ENCODE peak calls at places on chromosomes 11 and 22, in five cellular contexts. One of them, this sample, is unnamed.

GRCh38 chr22:28373841-28374240 is 305.8 kb downstream of the TTC28 start:
- DNase-seq in GM23338: no peak
- DNase-seq in neural progenitor cell: no peak
- DNase-seq in HCT116: no peak
- DNase-seq in GM23248: peak
- DNase-seq in this sample: no peak

GRCh38 chr11:62600367-62601113 is 1.1 kb downstream of the MTA2 start:
- DNase-seq in GM23338: peak
- DNase-seq in neural progenitor cell: peak
- DNase-seq in HCT116: no peak
- DNase-seq in GM23248: no peak
- DNase-seq in this sample: no peak

GRCh38 chr11:118715245-118715807 is 35.9 kb upstream of the TREH start:
- DNase-seq in GM23338: no peak
- DNase-seq in neural progenitor cell: no peak
- DNase-seq in HCT116: no peak
- DNase-seq in GM23248: no peak
- DNase-seq in this sample: no peak

GRCh38 chr11:131944709-131945108 is 574.3 kb downstream of the NTM start:
- DNase-seq in GM23338: no peak
- DNase-seq in neural progenitor cell: no peak
- DNase-seq in HCT116: no peak
- DNase-seq in GM23248: peak
- DNase-seq in this sample: no peak

GRCh38 chr11:3816673-3817072 is 8.3 kb downstream of the PGAP2 start:
- DNase-seq in GM23338: no peak
- DNase-seq in neural progenitor cell: no peak
- DNase-seq in HCT116: no peak
- DNase-seq in GM23248: no peak
- DNase-seq in this sample: no peak

GRCh38 chr11:31825453-31826391 is 14.6 kb upstream of the PAX6 start:
- DNase-seq in GM23338: peak
- DNase-seq in neural progenitor cell: peak
- DNase-seq in HCT116: no peak
- DNase-seq in GM23248: no peak
- DNase-seq in this sample: no peak

GRCh38 chr11:72670041-72670440 is 4.2 kb downstream of the PDE2A start:
- DNase-seq in GM23338: peak
- DNase-seq in neural progenitor cell: no peak
- DNase-seq in HCT116: no peak
- DNase-seq in GM23248: no peak
- DNase-seq in this sample: no peak

GRCh38 chr22:28030442-28030841 is 111.4 kb upstream of the PITPNB start:
- DNase-seq in GM23338: no peak
- DNase-seq in neural progenitor cell: no peak
- DNase-seq in HCT116: no peak
- DNase-seq in GM23248: no peak
- DNase-seq in this sample: no peak

GRCh38 chr11:95674669-95675358 is 114.8 kb downstream of the FAM76B start:
- DNase-seq in GM23338: no peak
- DNase-seq in neural progenitor cell: no peak
- DNase-seq in HCT116: no peak
- DNase-seq in GM23248: no peak
- DNase-seq in this sample: no peak

GRCh38 chr11:71199226-71199815 is 53.1 kb downstream of the SHANK2 start:
- DNase-seq in GM23338: no peak
- DNase-seq in neural progenitor cell: no peak
- DNase-seq in HCT116: no peak
- DNase-seq in GM23248: no peak
- DNase-seq in this sample: no peak

GRCh38 chr11:117143390-117143789 is 697 bp upstream of the PAFAH1B2 start:
- DNase-seq in GM23338: peak
- DNase-seq in neural progenitor cell: peak
- DNase-seq in HCT116: no peak
- DNase-seq in GM23248: peak
- DNase-seq in this sample: peak

GRCh38 chr22:26937213-26937612 is 279.8 kb downstream of the MIAT start:
- DNase-seq in GM23338: no peak
- DNase-seq in neural progenitor cell: no peak
- DNase-seq in HCT116: no peak
- DNase-seq in GM23248: no peak
- DNase-seq in this sample: no peak

GRCh38 chr11:16771350-16772140 is 33.1 kb downstream of the C11orf58 start:
- DNase-seq in GM23338: no peak
- DNase-seq in neural progenitor cell: no peak
- DNase-seq in HCT116: no peak
- DNase-seq in GM23248: no peak
- DNase-seq in this sample: no peak

GRCh38 chr11:102014756-102015155 is 32.5 kb upstream of the CFAP300 start:
- DNase-seq in GM23338: no peak
- DNase-seq in neural progenitor cell: no peak
- DNase-seq in HCT116: no peak
- DNase-seq in GM23248: no peak
- DNase-seq in this sample: no peak

GRCh38 chr11:19079643-19080440 is 19.3 kb upstream of the MRGPRX2 start:
- DNase-seq in GM23338: no peak
- DNase-seq in neural progenitor cell: no peak
- DNase-seq in HCT116: peak
- DNase-seq in GM23248: peak
- DNase-seq in this sample: peak

GRCh38 chr22:37157516-37158289 is 8.0 kb upstream of the IL2RB start:
- DNase-seq in GM23338: no peak
- DNase-seq in neural progenitor cell: no peak
- DNase-seq in HCT116: peak
- DNase-seq in GM23248: peak
- DNase-seq in this sample: no peak

GRCh38 chr11:58222730-58223129 is 6.0 kb downstream of the OR10Q1 start:
- DNase-seq in GM23338: no peak
- DNase-seq in neural progenitor cell: no peak
- DNase-seq in HCT116: no peak
- DNase-seq in GM23248: peak
- DNase-seq in this sample: no peak

GRCh38 chr22:49569286-49570031 is 258.2 kb downstream of the BRD1 start:
- DNase-seq in GM23338: no peak
- DNase-seq in neural progenitor cell: no peak
- DNase-seq in HCT116: no peak
- DNase-seq in GM23248: no peak
- DNase-seq in this sample: no peak

GRCh38 chr11:134654161-134654915 is 242.3 kb upstream of the B3GAT1 start:
- DNase-seq in GM23338: no peak
- DNase-seq in neural progenitor cell: no peak
- DNase-seq in HCT116: no peak
- DNase-seq in GM23248: no peak
- DNase-seq in this sample: no peak

GRCh38 chr11:62777389-62777788 is 6.2 kb downstream of the TAF6L start:
- DNase-seq in GM23338: no peak
- DNase-seq in neural progenitor cell: no peak
- DNase-seq in HCT116: no peak
- DNase-seq in GM23248: no peak
- DNase-seq in this sample: no peak

GRCh38 chr11:10302744-10303557 is 1.9 kb upstream of the ADM start:
- DNase-seq in GM23338: peak
- DNase-seq in neural progenitor cell: peak
- DNase-seq in HCT116: no peak
- DNase-seq in GM23248: peak
- DNase-seq in this sample: peak

GRCh38 chr22:44668190-44668885 is 33.7 kb upstream of the PRR5 start:
- DNase-seq in GM23338: peak
- DNase-seq in neural progenitor cell: peak
- DNase-seq in HCT116: no peak
- DNase-seq in GM23248: peak
- DNase-seq in this sample: peak
- TF ChIP-seq EZH2 in GM23338: no peak
- TF ChIP-seq EZH2 in neural progenitor cell: no peak
- TF ChIP-seq EZH2 in HCT116: no peak
- TF ChIP-seq EZH2 in GM23248: no peak
- TF ChIP-seq EZH2 in this sample: no peak

GRCh38 chr11:77547863-77548551 is 41.7 kb upstream of the AQP11 start:
- DNase-seq in GM23338: peak
- DNase-seq in neural progenitor cell: peak
- DNase-seq in HCT116: peak
- DNase-seq in GM23248: peak
- DNase-seq in this sample: peak
- TF ChIP-seq EZH2phosphoT487 in GM23338: no peak
- TF ChIP-seq EZH2phosphoT487 in neural progenitor cell: no peak
- TF ChIP-seq EZH2phosphoT487 in HCT116: no peak
- TF ChIP-seq EZH2phosphoT487 in GM23248: no peak
- TF ChIP-seq EZH2phosphoT487 in this sample: no peak

GRCh38 chr11:2792376-2793250 is 92.8 kb upstream of the KCNQ1OT1 start:
- DNase-seq in GM23338: peak
- DNase-seq in neural progenitor cell: no peak
- DNase-seq in HCT116: no peak
- DNase-seq in GM23248: no peak
- DNase-seq in this sample: no peak

GRCh38 chr11:2790581-2790925 is 90.8 kb upstream of the KCNQ1OT1 start:
- DNase-seq in GM23338: no peak
- DNase-seq in neural progenitor cell: no peak
- DNase-seq in HCT116: no peak
- DNase-seq in GM23248: no peak
- DNase-seq in this sample: no peak

GRCh38 chr11:2791139-2791520 is 91.3 kb upstream of the KCNQ1OT1 start:
- DNase-seq in GM23338: no peak
- DNase-seq in neural progenitor cell: no peak
- DNase-seq in HCT116: no peak
- DNase-seq in GM23248: no peak
- DNase-seq in this sample: no peak

GRCh38 chr11:2789791-2790580 is 90.2 kb upstream of the KCNQ1OT1 start:
- DNase-seq in GM23338: no peak
- DNase-seq in neural progenitor cell: no peak
- DNase-seq in HCT116: no peak
- DNase-seq in GM23248: no peak
- DNase-seq in this sample: no peak

DNA sequence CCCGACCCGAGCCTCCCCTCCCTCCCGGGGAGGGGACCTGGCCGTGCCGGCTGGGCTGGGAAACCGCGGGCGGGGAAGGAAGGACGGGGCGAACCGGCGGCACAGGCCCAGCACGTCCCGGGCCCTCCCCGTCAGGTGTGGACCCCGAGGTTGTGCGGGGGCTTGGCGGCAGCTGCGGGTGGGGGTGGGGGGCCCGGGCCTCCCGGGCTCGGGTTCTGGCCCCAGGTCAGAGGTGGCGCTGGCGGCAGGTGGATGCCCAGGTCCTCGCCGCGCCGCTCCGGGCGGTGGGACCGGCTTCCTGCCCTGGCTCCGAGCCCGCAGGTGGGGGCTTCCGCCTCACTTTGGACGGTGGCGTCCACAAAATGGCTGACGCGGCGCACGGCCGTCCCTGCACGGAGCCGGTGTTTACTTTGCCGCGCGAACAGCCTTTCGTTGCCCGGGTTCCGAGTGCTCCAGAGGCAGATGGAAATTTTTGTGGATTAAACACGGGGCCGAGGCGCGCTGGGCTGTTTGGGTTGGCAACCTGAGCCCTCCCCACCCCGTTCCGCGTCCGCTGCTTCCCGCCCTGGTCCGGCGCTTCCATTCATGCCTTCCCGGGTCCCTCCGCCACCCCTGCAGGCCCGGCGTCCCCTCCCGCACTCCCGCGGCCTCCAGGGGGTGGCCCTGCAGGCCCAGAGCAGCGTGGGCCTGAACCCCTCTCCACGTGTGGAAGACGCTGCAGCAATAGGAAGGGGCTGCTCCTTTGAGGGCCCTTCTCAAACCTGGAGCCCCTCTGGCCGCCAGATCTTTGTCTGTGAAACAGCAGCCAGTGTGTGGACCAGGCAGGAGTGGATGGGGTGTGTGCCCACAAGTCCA is 92.0 kb upstream of the KCNQ1OT1 start:
- DNase-seq in GM23338: peak
- DNase-seq in neural progenitor cell: no peak
- DNase-seq in HCT116: no peak
- DNase-seq in GM23248: no peak
- DNase-seq in this sample: no peak
- TF ChIP-seq EZH2 in GM23338: no peak
- TF ChIP-seq EZH2 in neural progenitor cell: no peak
- TF ChIP-seq EZH2 in HCT116: no peak
- TF ChIP-seq EZH2 in GM23248: peak
- TF ChIP-seq EZH2 in this sample: no peak

DNA sequence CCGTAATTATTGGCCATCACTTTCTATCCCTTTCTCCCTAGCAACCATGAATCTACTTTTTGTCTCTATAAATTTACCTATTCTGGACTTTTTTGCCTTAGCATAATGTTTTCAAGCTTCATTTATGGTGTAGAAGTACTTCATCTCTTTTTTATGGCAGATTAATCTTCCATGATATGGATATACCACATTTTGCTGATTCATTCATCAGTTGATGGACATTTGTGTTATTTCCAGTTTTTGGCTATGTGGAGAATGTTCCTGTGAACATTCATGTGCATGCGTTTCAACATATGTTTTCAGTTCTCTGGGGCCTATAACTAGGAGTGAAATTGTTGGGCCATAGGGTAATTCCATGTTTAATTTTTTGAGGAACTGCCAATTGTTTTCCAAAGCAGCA is 12.8 kb downstream of the CAPN1 start:
- DNase-seq in GM23338: no peak
- DNase-seq in neural progenitor cell: no peak
- DNase-seq in HCT116: no peak
- DNase-seq in GM23248: no peak
- DNase-seq in this sample: no peak
- TF ChIP-seq EZH2phosphoT487 in GM23338: no peak
- TF ChIP-seq EZH2phosphoT487 in neural progenitor cell: no peak
- TF ChIP-seq EZH2phosphoT487 in HCT116: no peak
- TF ChIP-seq EZH2phosphoT487 in GM23248: no peak
- TF ChIP-seq EZH2phosphoT487 in this sample: no peak

DNA sequence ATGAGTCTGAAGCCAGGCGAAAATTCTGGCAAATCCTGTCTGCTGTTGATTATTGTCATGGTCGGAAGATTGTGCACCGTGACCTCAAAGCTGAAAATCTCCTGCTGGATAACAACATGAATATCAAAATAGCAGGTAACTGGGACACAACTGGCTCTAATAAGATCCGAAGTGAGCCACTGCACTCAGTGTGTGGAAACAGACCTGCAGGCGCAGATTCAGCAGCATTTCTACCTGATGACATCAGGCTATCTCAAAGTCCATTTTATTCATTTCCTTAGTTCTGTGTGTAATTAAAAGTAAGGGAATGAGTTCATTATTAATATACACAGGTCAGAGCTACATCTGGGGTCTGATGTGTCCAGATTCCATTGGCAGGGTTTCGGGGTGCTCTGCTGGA is 78.2 kb downstream of the PPP2R1B start:
- DNase-seq in GM23338: no peak
- DNase-seq in neural progenitor cell: no peak
- DNase-seq in HCT116: no peak
- DNase-seq in GM23248: peak
- DNase-seq in this sample: no peak
- TF ChIP-seq EZH2 in GM23338: no peak
- TF ChIP-seq EZH2 in neural progenitor cell: no peak
- TF ChIP-seq EZH2 in HCT116: no peak
- TF ChIP-seq EZH2 in GM23248: no peak
- TF ChIP-seq EZH2 in this sample: no peak

GRCh38 chr11:104858882-104859735 is 39.2 kb downstream of the CASP12 start:
- DNase-seq in GM23338: peak
- DNase-seq in neural progenitor cell: no peak
- DNase-seq in HCT116: no peak
- DNase-seq in GM23248: no peak
- DNase-seq in this sample: no peak
- TF ChIP-seq EZH2phosphoT487 in GM23338: no peak
- TF ChIP-seq EZH2phosphoT487 in neural progenitor cell: no peak
- TF ChIP-seq EZH2phosphoT487 in HCT116: no peak
- TF ChIP-seq EZH2phosphoT487 in GM23248: no peak
- TF ChIP-seq EZH2phosphoT487 in this sample: no peak

This sample was measured in hepatocyte.